ENCODE peak calls at places on chromosomes 4 and X, in nine cellular contexts. B is breast epithelium; F is stimulated activated CD4-positive, alpha-beta T cell treated with anti-CD3 and anti-CD28 coated beads, Interleukin-12 subunit alpha, Interleukin-12 subunit beta, amount 100 ng/mL, for 24 hours; C is kidney glomerular epithelial cell; S is AG04450; A is MG63; T is MCF 10A; W is GM06990; O is heart right ventricle. E is an unnamed sample.

GRCh38 chr4:183337833-183338232 is 15.6 kb upstream of the CLDN24 start:
- DNase-seq in B (no peak), F (no peak), C (no peak), S (no peak), A (no peak), T (peak), W (no peak), O (no peak), E (no peak)

GRCh38 chrX:113920661-113921060 is 663.2 kb upstream of the HTR2C start:
- DNase-seq in B (no peak), F (no peak), C (no peak), S (no peak), A (no peak), T (no peak), W (no peak), O (no peak), E (no peak)

GRCh38 chr4:149199594-149199993 is 616.0 kb downstream of the IQCM start:
- DNase-seq in B (no peak), F (no peak), C (no peak), S (no peak), A (no peak), T (no peak), W (no peak), O (no peak), E (no peak)

GRCh38 chr4:108628411-108628810 is 8.0 kb downstream of the RPL34 start:
- DNase-seq in B (no peak), F (no peak), C (no peak), S (no peak), A (no peak), T (no peak), W (no peak), O (no peak), E (no peak)

GRCh38 chr4:84582988-84583870 is at the start of gene CDS1:
- DNase-seq in B (peak), F (no peak), C (peak), S (no peak), A (peak), T (peak), W (peak), O (peak), E (no peak)

GRCh38 chrX:78092296-78092695 is 11.8 kb upstream of the PGK1 start:
- DNase-seq in B (no peak), F (no peak), C (peak), S (peak), A (peak), T (peak), W (peak), O (no peak), E (no peak)

GRCh38 chr4:113407409-113407808 is 354.1 kb downstream of the CAMK2D start:
- DNase-seq in B (no peak), F (no peak), C (no peak), S (no peak), A (no peak), T (no peak), W (no peak), O (no peak), E (no peak)

GRCh38 chrX:84168574-84168973 is 19.4 kb downstream of the RPS6KA6 start:
- DNase-seq in B (no peak), F (no peak), C (peak), S (no peak), A (no peak), T (no peak), W (no peak), O (no peak), E (no peak)

GRCh38 chrX:110992611-110993010 is 103.4 kb upstream of the PAK3 start:
- DNase-seq in B (no peak), F (peak), C (peak), S (no peak), A (no peak), T (peak), W (peak), O (no peak), E (peak)

GRCh38 chr4:159382875-159383568 is 280.1 kb downstream of the RAPGEF2 start:
- DNase-seq in B (no peak), F (no peak), C (no peak), S (no peak), A (no peak), T (no peak), W (no peak), O (no peak), E (no peak)

GRCh38 chr4:113574636-113575103 is 186.9 kb downstream of the CAMK2D start:
- DNase-seq in B (no peak), F (no peak), C (peak), S (peak), A (no peak), T (peak), W (no peak), O (no peak), E (no peak)

GRCh38 chrX:17750436-17750835 is 13.1 kb downstream of the SCML1 start:
- DNase-seq in B (no peak), F (no peak), C (no peak), S (no peak), A (no peak), T (no peak), W (no peak), O (no peak), E (no peak)

GRCh38 chr4:56909083-56909981 is 1.6 kb downstream of the REST start:
- DNase-seq in B (peak), F (peak), C (peak), S (no peak), A (peak), T (peak), W (peak), O (no peak), E (peak)

GRCh38 chr4:8046925-8047541 is 107.4 kb upstream of the AFAP1 start:
- DNase-seq in B (no peak), F (no peak), C (no peak), S (no peak), A (no peak), T (no peak), W (no peak), O (no peak), E (no peak)

GRCh38 chrX:13752646-13753045 is 18.1 kb downstream of the OFD1 start:
- DNase-seq in B (no peak), F (no peak), C (no peak), S (no peak), A (no peak), T (no peak), W (peak), O (no peak), E (peak)

GRCh38 chrX:154967603-154968002 is 54.9 kb downstream of the F8 start:
- DNase-seq in B (no peak), F (no peak), C (no peak), S (no peak), A (no peak), T (peak), W (no peak), O (no peak), E (no peak)

GRCh38 chr4:131337956-131338355 is 1811.1 kb upstream of the PCDH10 start:
- DNase-seq in B (no peak), F (no peak), C (no peak), S (no peak), A (no peak), T (no peak), W (no peak), O (no peak), E (no peak)

GRCh38 chr4:114251020-114251419 is 271.6 kb upstream of the ARSJ start:
- DNase-seq in B (no peak), F (no peak), C (no peak), S (no peak), A (no peak), T (no peak), W (no peak), O (no peak), E (no peak)

GRCh38 chrX:71846429-71846828 is 64.2 kb upstream of the NHSL2 start:
- DNase-seq in B (no peak), F (no peak), C (peak), S (no peak), A (no peak), T (peak), W (no peak), O (no peak), E (no peak)

GRCh38 chr4:141713771-141714445 is 77.5 kb downstream of the IL15 start:
- DNase-seq in B (no peak), F (no peak), C (peak), S (no peak), A (peak), T (peak), W (no peak), O (no peak), E (no peak)

GRCh38 chrX:15497865-15498264 is 2.7 kb upstream of the BMX start:
- DNase-seq in B (no peak), F (peak), C (peak), S (no peak), A (peak), T (peak), W (no peak), O (peak), E (peak)

GRCh38 chr4:54958236-54958635 is 167.2 kb downstream of the KDR start:
- DNase-seq in B (no peak), F (no peak), C (no peak), S (no peak), A (no peak), T (no peak), W (no peak), O (no peak), E (no peak)

GRCh38 chr4:139841464-139842195 is 176.0 kb downstream of the MGST2 start:
- DNase-seq in B (no peak), F (no peak), C (no peak), S (no peak), A (no peak), T (no peak), W (no peak), O (no peak), E (no peak)

GRCh38 chr4:118032691-118033090 is 1.6 kb upstream of the NDST3 start:
- DNase-seq in B (no peak), F (no peak), C (peak), S (no peak), A (peak), T (peak), W (no peak), O (no peak), E (no peak)

GRCh38 chrX:50100188-50100587 is 100.6 kb downstream of the AKAP4 start:
- DNase-seq in B (no peak), F (no peak), C (no peak), S (no peak), A (no peak), T (peak), W (no peak), O (no peak), E (no peak)

GRCh38 chr4:153789741-153790651 is 1.1 kb upstream of the SFRP2 start:
- DNase-seq in B (no peak), F (no peak), C (no peak), S (no peak), A (no peak), T (no peak), W (no peak), O (no peak), E (peak)

GRCh38 chrX:46376246-46376885 is 168.9 kb downstream of the ZNF674 start:
- DNase-seq in B (peak), F (no peak), C (peak), S (peak), A (peak), T (peak), W (no peak), O (no peak), E (peak)